ENCODE peak calls at places on chromosomes 4 and X, in seven cellular contexts. I is tibial artery; C is CD4-positive, alpha-beta T cell; Z is brain microvascular endothelial cell; Q is suprapubic skin; D is tibial nerve; B is colonic mucosa. Y is an unnamed sample.

GRCh38 chrX:47649781-47650163 is 591 bp downstream of the ELK1 start:
- DNase-seq in I (no peak), C (no peak), Z (no peak), Q (no peak), D (no peak), B (no peak), Y (no peak)

GRCh38 chrX:96027363-96027894 is 657.2 kb upstream of the DIAPH2 start:
- DNase-seq in I (peak; percentile 17), C (no peak), Z (no peak), Q (no peak), D (no peak), B (no peak), Y (no peak)

GRCh38 chr4:102869569-102870227 is 906 bp downstream of the CISD2 start:
- DNase-seq in I (peak; percentile 21), C (no peak), Z (no peak), Q (no peak), D (no peak), B (peak; percentile 29), Y (no peak)

GRCh38 chrX:137479394-137479793 is 86.5 kb upstream of the ZIC3 start:
- DNase-seq in I (no peak), C (no peak), Z (no peak), Q (no peak), D (no peak), B (no peak), Y (no peak)

GRCh38 chr4:3872834-3873313 is 106.7 kb downstream of the ADRA2C start:
- DNase-seq in I (no peak), C (no peak), Z (no peak), Q (no peak), D (no peak), B (no peak), Y (peak; percentile 35)

GRCh38 chrX:72142931-72143709 is 11.4 kb upstream of the RTL5 start:
- DNase-seq in I (no peak), C (no peak), Z (no peak), Q (no peak), D (no peak), B (no peak), Y (no peak)

GRCh38 chr4:68410149-68410548 is 37.1 kb upstream of the TMPRSS11E start:
- DNase-seq in I (no peak), C (no peak), Z (no peak), Q (no peak), D (no peak), B (no peak), Y (no peak)

GRCh38 chrX:155645180-155645579 is 32.4 kb upstream of the TMLHE start:
- DNase-seq in I (no peak), C (no peak), Z (no peak), Q (no peak), D (no peak), B (no peak), Y (no peak)

GRCh38 chr4:7887415-7887814 is 52.2 kb downstream of the AFAP1 start:
- DNase-seq in I (no peak), C (no peak), Z (no peak), Q (no peak), D (no peak), B (no peak), Y (no peak)

GRCh38 chr4:61500883-61501282 is 300.8 kb downstream of the ADGRL3 start:
- DNase-seq in I (no peak), C (no peak), Z (no peak), Q (no peak), D (no peak), B (no peak), Y (no peak)

GRCh38 chr4:159946983-159947645 is 844.2 kb downstream of the RAPGEF2 start:
- DNase-seq in I (no peak), C (no peak), Z (peak; percentile 50), Q (no peak), D (no peak), B (no peak), Y (no peak)

GRCh38 chr4:8345053-8345945 is 75.7 kb downstream of the HTRA3 start:
- DNase-seq in I (no peak), C (no peak), Z (no peak), Q (peak; percentile 72), D (no peak), B (no peak), Y (peak; percentile 62)

GRCh38 chr4:20395160-20395773 is 143.6 kb downstream of the SLIT2 start:
- DNase-seq in I (no peak), C (no peak), Z (no peak), Q (no peak), D (no peak), B (peak; percentile 45), Y (no peak)

GRCh38 chrX:1053072-1053471 is 159.4 kb downstream of the CRLF2 start:
- DNase-seq in I (no peak), C (no peak), Z (no peak), Q (no peak), D (no peak), B (no peak), Y (no peak)

GRCh38 chrX:13647709-13648212 is 5.2 kb upstream of the TCEANC start:
- DNase-seq in I (peak; percentile 45), C (peak; percentile 60), Z (peak; percentile 83), Q (no peak), D (peak; percentile 17), B (peak; percentile 63), Y (no peak)

GRCh38 chr4:79604152-79604551 is 196.1 kb upstream of the GK2 start:
- DNase-seq in I (no peak), C (no peak), Z (no peak), Q (no peak), D (no peak), B (no peak), Y (no peak)

GRCh38 chr4:165723051-165723805 is 149.8 kb upstream of the TLL1 start:
- DNase-seq in I (no peak), C (no peak), Z (no peak), Q (no peak), D (no peak), B (no peak), Y (no peak)

GRCh38 chr4:55912249-55912648 is 36.5 kb upstream of the CEP135 start:
- DNase-seq in I (no peak), C (no peak), Z (no peak), Q (no peak), D (no peak), B (no peak), Y (no peak)

GRCh38 chr4:28362169-28362568 is 1501.5 kb downstream of the STIM2 start:
- DNase-seq in I (no peak), C (no peak), Z (no peak), Q (no peak), D (no peak), B (no peak), Y (no peak)

GRCh38 chr4:28354874-28355273 is 1494.2 kb downstream of the STIM2 start:
- DNase-seq in I (no peak), C (no peak), Z (no peak), Q (no peak), D (no peak), B (no peak), Y (no peak)

GRCh38 chr4:28360681-28361080 is 1500.0 kb downstream of the STIM2 start:
- DNase-seq in I (no peak), C (no peak), Z (no peak), Q (no peak), D (no peak), B (no peak), Y (no peak)

DNA sequence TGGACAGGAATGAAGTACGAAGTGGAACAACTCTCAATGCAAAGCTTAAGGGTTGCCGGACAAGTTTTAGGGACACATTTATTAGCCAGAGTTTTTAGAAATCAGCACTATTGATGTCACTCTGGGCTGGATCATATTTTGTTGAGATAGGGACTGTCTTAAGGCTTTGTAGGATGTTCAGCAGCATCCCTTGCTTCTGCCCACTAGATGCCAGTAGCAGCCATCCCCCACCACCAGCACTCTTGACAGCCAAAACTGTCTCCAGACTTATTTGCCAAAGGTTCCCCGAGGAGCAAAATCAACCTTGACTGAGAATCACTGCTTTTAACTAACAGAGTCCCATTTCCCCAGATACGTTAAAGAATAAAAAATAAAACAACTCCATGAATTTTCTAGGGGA is 1497.3 kb downstream of the STIM2 start:
- DNase-seq in I (no peak), C (no peak), Z (no peak), Q (no peak), D (no peak), B (no peak), Y (no peak)
- TF ChIP-seq CTCF in I (no peak), C (no peak), Z (peak; percentile 69), Q (no peak), D (no peak), B (no peak), Y (no peak)

GRCh38 chr4:186240848-186241491 is 13.7 kb downstream of the KLKB1 start:
- DNase-seq in I (no peak), C (no peak), Z (no peak), Q (no peak), D (no peak), B (no peak), Y (no peak)
- H3K27ac ChIP-seq in I (no peak overlapping the region), C (no peak overlapping the region), Z (no peak overlapping the region), Q (no peak overlapping the region), D (no peak overlapping the region), B (no peak overlapping the region), Y (no peak overlapping the region)

DNA sequence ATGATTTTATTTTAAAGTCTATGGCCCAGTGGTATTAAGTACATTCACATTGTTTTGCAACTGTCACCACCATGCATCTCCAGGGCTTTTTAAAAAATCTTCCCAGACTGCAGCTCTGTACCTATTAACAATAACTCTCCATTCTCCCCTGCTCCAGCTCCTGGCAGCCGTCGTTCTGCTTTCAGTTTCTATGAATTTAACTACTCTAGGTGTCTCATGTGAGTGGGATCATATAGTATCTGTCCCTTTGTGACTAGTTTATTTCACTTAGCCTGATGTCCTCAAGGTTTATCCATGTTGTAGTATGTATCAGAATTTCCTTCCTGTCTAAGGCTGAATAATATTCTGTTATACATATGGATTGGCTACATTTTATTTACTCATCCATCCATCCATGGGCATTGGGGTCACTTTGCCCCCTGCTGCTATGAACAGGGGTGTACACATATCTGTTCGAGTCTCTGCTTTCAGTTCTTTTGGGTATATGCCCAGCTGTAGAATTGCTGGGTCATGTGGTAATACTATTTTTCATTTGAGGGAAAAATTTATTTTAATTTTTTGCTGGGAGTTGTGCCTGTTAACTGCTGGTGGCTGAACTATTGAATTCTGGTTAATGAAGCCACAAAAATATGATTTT is 131.3 kb downstream of the ARHGAP10 start:
- DNase-seq in I (no peak), C (no peak), Z (no peak), Q (no peak), D (no peak), B (no peak), Y (no peak)
- TF ChIP-seq CTCF in I (no peak), C (no peak), Z (peak; percentile 24), Q (no peak), D (no peak), B (no peak), Y (no peak)

GRCh38 chr4:5280845-5281244 is 229.6 kb downstream of the STK32B start:
- DNase-seq in I (no peak), C (no peak), Z (no peak), Q (no peak), D (no peak), B (no peak), Y (no peak)
- H3K27ac ChIP-seq in I (no peak overlapping the region), C (no peak overlapping the region), Z (no peak overlapping the region), Q (no peak overlapping the region), D (no peak overlapping the region), B (no peak overlapping the region), Y (no peak overlapping the region)

Y was measured in coronary artery.